ENCODE peak calls at places on chromosomes 5 and 9, in eight cellular contexts. G is tibial artery, M is nephron progenitor cell, K is fibroblast of gingiva, L is M059J, V is EH, Z is ELR, H is T-cell. R is an unnamed sample.
A peak's percentile ranks its signal among the peaks of the same experiment; 100 is the strongest.

GRCh38 chr9:70449461-70449860 is 35.0 kb upstream of the KLF9 start:
- DNase-seq in G (no peak), M (no peak), K (no peak), L (no peak), V (no peak), Z (no peak), H (no peak), R (no peak)

GRCh38 chr9:15160673-15161072 is 146.3 kb downstream of the TTC39B start:
- DNase-seq in G (no peak), M (no peak), K (peak; percentile 47), L (peak; percentile 89), V (peak; percentile 58), Z (peak; percentile 80), H (no peak), R (no peak)

GRCh38 chr9:131622536-131622935 is 77.2 kb downstream of the PRRT1B start:
- DNase-seq in G (no peak), M (no peak), K (no peak), L (no peak), V (no peak), Z (no peak), H (no peak), R (no peak)

GRCh38 chr5:52674815-52675545 is 112.7 kb upstream of the ITGA1 start:
- DNase-seq in G (no peak), M (no peak), K (peak; percentile 67), L (peak; percentile 93), V (peak; percentile 92), Z (peak; percentile 91), H (no peak), R (peak; percentile 65)

GRCh38 chr9:99365233-99365980 is 143.3 kb downstream of the SEC61B start:
- DNase-seq in G (no peak), M (no peak), K (peak; percentile 62), L (peak; percentile 87), V (peak; percentile 95), Z (peak; percentile 55), H (no peak), R (peak; percentile 62)

GRCh38 chr5:173455599-173455957 is 127.4 kb upstream of the STC2 start:
- DNase-seq in G (no peak), M (no peak), K (no peak), L (no peak), V (no peak), Z (no peak), H (no peak), R (no peak)

GRCh38 chr5:169142264-169142970 is 158.5 kb downstream of the SLIT3 start:
- DNase-seq in G (peak; percentile 80), M (peak; percentile 35), K (no peak), L (peak; percentile 39), V (no peak), Z (no peak), H (no peak), R (no peak)

GRCh38 chr9:126989847-126990821 is 75.6 kb downstream of the RALGPS1 start:
- DNase-seq in G (peak; percentile 86), M (no peak), K (peak; percentile 54), L (no peak), V (peak; percentile 37), Z (no peak), H (no peak), R (no peak)

GRCh38 chr5:145484195-145484594 is 350.9 kb downstream of the PRELID2 start:
- DNase-seq in G (no peak), M (no peak), K (peak; percentile 46), L (peak; percentile 76), V (peak; percentile 79), Z (peak; percentile 89), H (no peak), R (peak; percentile 72)

GRCh38 chr5:77724934-77725333 is 51.2 kb downstream of the TBCA start:
- DNase-seq in G (no peak), M (no peak), K (no peak), L (no peak), V (no peak), Z (no peak), H (no peak), R (no peak)

GRCh38 chr5:74954919-74955318 is 88.7 kb upstream of the FAM169A start:
- DNase-seq in G (no peak), M (no peak), K (peak; percentile 33), L (peak; percentile 58), V (peak; percentile 87), Z (peak; percentile 61), H (no peak), R (no peak)

GRCh38 chr5:180599981-180600553 is 8.8 kb upstream of the SCGB3A1 start:
- DNase-seq in G (no peak), M (no peak), K (no peak), L (no peak), V (no peak), Z (no peak), H (no peak), R (no peak)

GRCh38 chr9:29118555-29118954 is 1545.3 kb upstream of the C9orf72 start:
- DNase-seq in G (no peak), M (no peak), K (no peak), L (no peak), V (no peak), Z (no peak), H (no peak), R (no peak)

GRCh38 chr9:77848897-77849296 is 182.7 kb downstream of the GNAQ start:
- DNase-seq in G (peak; percentile 92), M (no peak), K (peak; percentile 85), L (peak; percentile 85), V (peak; percentile 92), Z (peak; percentile 90), H (no peak), R (peak; percentile 61)

GRCh38 chr5:43565043-43565442 is 8.2 kb upstream of the PAIP1 start:
- DNase-seq in G (no peak), M (no peak), K (no peak), L (no peak), V (no peak), Z (no peak), H (no peak), R (no peak)

GRCh38 chr5:38634961-38635369 is 78.5 kb upstream of the LIFR start:
- DNase-seq in G (no peak), M (no peak), K (no peak), L (peak; percentile 35), V (peak; percentile 11), Z (peak; percentile 30), H (no peak), R (no peak)

GRCh38 chr9:31740705-31741104 is 643.7 kb upstream of the ACO1 start:
- DNase-seq in G (no peak), M (no peak), K (no peak), L (no peak), V (no peak), Z (no peak), H (no peak), R (peak; percentile 3)

GRCh38 chr9:137138058-137138697 is 776 bp upstream of the GRIN1 start:
- DNase-seq in G (no peak), M (no peak), K (no peak), L (no peak), V (no peak), Z (peak; percentile 42), H (no peak), R (no peak)

GRCh38 chr5:93336330-93337110 is 244.5 kb downstream of the NR2F1-AS1 start:
- DNase-seq in G (no peak), M (no peak), K (peak; percentile 77), L (peak; percentile 16), V (no peak), Z (peak; percentile 41), H (no peak), R (peak; percentile 13)

GRCh38 chr5:124906339-124907097 is 160.1 kb upstream of the ZNF608 start:
- DNase-seq in G (peak; percentile 76), M (peak; percentile 6), K (peak; percentile 95), L (peak; percentile 83), V (peak; percentile 81), Z (no peak), H (no peak), R (peak; percentile 24)

GRCh38 chr5:74616236-74617146 is 24.0 kb downstream of the ENC1 start:
- DNase-seq in G (no peak), M (peak; percentile 32), K (no peak), L (no peak), V (no peak), Z (no peak), H (no peak), R (no peak)

GRCh38 chr5:8829322-8830029 is 716.4 kb downstream of the SEMA5A start:
- DNase-seq in G (no peak), M (no peak), K (peak; percentile 96), L (peak; percentile 99), V (peak; percentile 99), Z (peak; percentile 99), H (no peak), R (peak; percentile 100)

GRCh38 chr9:93624431-93624834 is 48.0 kb downstream of the PHF2 start:
- DNase-seq in G (no peak), M (no peak), K (no peak), L (no peak), V (no peak), Z (no peak), H (no peak), R (no peak)

GRCh38 chr9:5587024-5587423 is 41.9 kb upstream of the RIC1 start:
- DNase-seq in G (no peak), M (no peak), K (peak; percentile 9), L (peak; percentile 81), V (peak; percentile 90), Z (peak; percentile 89), H (no peak), R (peak; percentile 76)

GRCh38 chr5:36276864-36277263 is 24.8 kb downstream of the RANBP3L start:
- DNase-seq in G (no peak), M (no peak), K (peak; percentile 86), L (no peak), V (no peak), Z (no peak), H (no peak), R (no peak)

GRCh38 chr5:139668064-139668880 is 20.1 kb downstream of the CXXC5 start:
- DNase-seq in G (no peak), M (no peak), K (peak; percentile 47), L (peak; percentile 86), V (peak; percentile 85), Z (peak; percentile 64), H (no peak), R (peak; percentile 34)

GRCh38 chr9:127365461-127365860 is 31.5 kb upstream of the SLC2A8 start:
- DNase-seq in G (no peak), M (no peak), K (no peak), L (no peak), V (no peak), Z (no peak), H (no peak), R (no peak)

GRCh38 chr5:175059687-175060194 is 335.4 kb downstream of the MSX2 start:
- DNase-seq in G (peak; percentile 24), M (peak; percentile 71), K (no peak), L (peak; percentile 79), V (peak; percentile 54), Z (peak; percentile 16), H (no peak), R (peak; percentile 30)

GRCh38 chr5:88882321-88883038 is 504 bp downstream of the MEF2C start:
- DNase-seq in G (no peak), M (no peak), K (no peak), L (peak; percentile 17), V (no peak), Z (peak; percentile 12), H (no peak), R (peak; percentile 17)